ENCODE peak calls at places on chromosomes 6 and 20, in ten cellular contexts. G is naive thymus-derived CD4-positive, alpha-beta T cell; C is mucosa of descending colon; Y is EH; S is hepatic stellate cell; Q is stimulated activated CD4-positive, alpha-beta T cell treated with anti-CD3 and anti-CD28 coated beads, TNF-alpha, amount 100 ng/mL, for 24 hours; R is Calu3; U is HCT116; B is activated T-helper 1 cell treated with Interleukin-2 at 50 U/mL for 16 hours; X is dermis blood vessel endothelial cell. E is an unnamed sample.
A peak's percentile ranks its signal among the peaks of the same experiment; 100 is the strongest.

GRCh38 chr20:45963059-45964011 is 8.7 kb downstream of the ZNF335 start:
- DNase-seq in G (no peak), C (peak; percentile 75), Y (peak; percentile 53), S (no peak), Q (no peak), R (peak; percentile 34), U (no peak), B (no peak), X (peak; percentile 72), E (peak; percentile 44)

GRCh38 chr20:3276400-3277015 is 37.5 kb upstream of the SLC4A11 start:
- DNase-seq in G (no peak), C (peak; percentile 49), Y (peak; percentile 36), S (peak; percentile 21), Q (no peak), R (peak; percentile 4), U (peak; percentile 35), B (no peak), X (peak; percentile 60), E (peak; percentile 56)

GRCh38 chr6:112086744-112087135 is 542 bp downstream of the TUBE1 start:
- DNase-seq in G (no peak), C (peak; percentile 12), Y (peak; percentile 75), S (peak; percentile 53), Q (no peak), R (no peak), U (peak; percentile 34), B (no peak), X (peak; percentile 66), E (peak; percentile 23)

GRCh38 chr20:58623579-58624473 is 27.3 kb upstream of the STX16 start:
- DNase-seq in G (no peak), C (no peak), Y (peak; percentile 96), S (peak; percentile 99), Q (no peak), R (peak; percentile 93), U (peak; percentile 75), B (no peak), X (peak; percentile 95), E (peak; percentile 96)

GRCh38 chr6:35534396-35535170 is 21.9 kb upstream of the TULP1 start:
- DNase-seq in G (no peak), C (no peak), Y (no peak), S (no peak), Q (no peak), R (no peak), U (no peak), B (no peak), X (no peak), E (no peak)

GRCh38 chr20:20732641-20733040 is 20.2 kb upstream of the RALGAPA2 start:
- DNase-seq in G (no peak), C (no peak), Y (no peak), S (no peak), Q (no peak), R (no peak), U (no peak), B (no peak), X (peak; percentile 76), E (peak; percentile 78)

GRCh38 chr20:37282558-37282957 is 6.9 kb upstream of the MANBAL start:
- DNase-seq in G (no peak), C (no peak), Y (peak; percentile 82), S (peak; percentile 75), Q (no peak), R (no peak), U (no peak), B (no peak), X (peak; percentile 27), E (no peak)

GRCh38 chr6:53925891-53926290 is 131.1 kb downstream of the LRRC1 start:
- DNase-seq in G (no peak), C (no peak), Y (no peak), S (no peak), Q (no peak), R (no peak), U (no peak), B (no peak), X (no peak), E (no peak)

GRCh38 chr20:16542477-16542876 is 30.8 kb downstream of the KIF16B start:
- DNase-seq in G (no peak), C (no peak), Y (no peak), S (no peak), Q (no peak), R (no peak), U (no peak), B (no peak), X (no peak), E (no peak)

GRCh38 chr20:53492212-53492611 is 101.4 kb downstream of the ZNF217 start:
- DNase-seq in G (no peak), C (no peak), Y (no peak), S (no peak), Q (no peak), R (no peak), U (no peak), B (no peak), X (no peak), E (no peak)

GRCh38 chr6:144797881-144798589 is 512.9 kb downstream of the UTRN start:
- DNase-seq in G (no peak), C (no peak), Y (peak; percentile 95), S (peak; percentile 16), Q (no peak), R (no peak), U (peak; percentile 77), B (no peak), X (peak; percentile 37), E (no peak)

GRCh38 chr6:52284131-52284459 is 447 bp downstream of the MCM3 start:
- DNase-seq in G (peak; percentile 27), C (peak; percentile 74), Y (no peak), S (peak; percentile 11), Q (no peak), R (peak; percentile 47), U (no peak), B (no peak), X (peak; percentile 54), E (no peak)

GRCh38 chr6:89887452-89888137 is 6.7 kb upstream of the GJA10 start:
- DNase-seq in G (no peak), C (no peak), Y (no peak), S (peak; percentile 16), Q (no peak), R (no peak), U (no peak), B (no peak), X (peak; percentile 5), E (no peak)

GRCh38 chr6:157268396-157268795 is 54.9 kb downstream of the TMEM242 start:
- DNase-seq in G (no peak), C (no peak), Y (no peak), S (no peak), Q (no peak), R (no peak), U (no peak), B (no peak), X (no peak), E (no peak)

GRCh38 chr20:52340036-52340634 is 148.6 kb upstream of the ZFP64 start:
- DNase-seq in G (no peak), C (no peak), Y (peak; percentile 4), S (no peak), Q (no peak), R (peak; percentile 52), U (no peak), B (no peak), X (peak; percentile 13), E (peak; percentile 38)

GRCh38 chr20:56439784-56440291 is 27.8 kb downstream of the CASS4 start:
- DNase-seq in G (no peak), C (no peak), Y (peak; percentile 100), S (peak; percentile 94), Q (no peak), R (no peak), U (no peak), B (no peak), X (peak; percentile 57), E (peak; percentile 72)

GRCh38 chr20:728022-728944 is 40.0 kb downstream of the SLC52A3 start:
- DNase-seq in G (peak; percentile 29), C (peak; percentile 45), Y (peak; percentile 25), S (peak; percentile 38), Q (peak; percentile 29), R (peak; percentile 80), U (no peak), B (no peak), X (peak; percentile 59), E (peak; percentile 57)